ENCODE peak calls at places on chromosomes 11 and 22, in six cellular contexts. T, X, E, P, O and A are unnamed samples.
A peak's percentile ranks its signal among the peaks of the same experiment; 100 is the strongest.

GRCh38 chr11:29317669-29318068 is 699.2 kb downstream of the KCNA4 start:
- DNase-seq in T (no peak), X (no peak), E (no peak), P (no peak), O (no peak), A (no peak)

GRCh38 chr11:35751664-35752061 is 89.1 kb downstream of the TRIM44 start:
- DNase-seq in T (no peak), X (no peak), E (no peak), P (no peak), O (no peak), A (no peak)

GRCh38 chr11:30914143-30914762 is 328.1 kb upstream of the MPPED2 start:
- DNase-seq in T (no peak), X (peak; percentile 47), E (no peak), P (peak; percentile 6), O (peak; percentile 82), A (peak; percentile 62)

GRCh38 chr11:110356769-110357671 is 60.6 kb upstream of the RDX start:
- DNase-seq in T (no peak), X (no peak), E (no peak), P (no peak), O (no peak), A (peak; percentile 82)

GRCh38 chr11:119745776-119746535 is 17.0 kb upstream of the NECTIN1 start:
- DNase-seq in T (no peak), X (no peak), E (peak; percentile 69), P (no peak), O (no peak), A (no peak)

GRCh38 chr11:114057605-114058004 is 1.9 kb upstream of the ZBTB16 start:
- DNase-seq in T (no peak), X (no peak), E (no peak), P (no peak), O (no peak), A (no peak)

GRCh38 chr22:22047266-22047665 is 64.7 kb upstream of the TOP3B start:
- DNase-seq in T (no peak), X (no peak), E (no peak), P (no peak), O (no peak), A (no peak)

GRCh38 chr11:2460540-2461252 is 15.9 kb downstream of the KCNQ1 start:
- DNase-seq in T (no peak), X (no peak), E (no peak), P (no peak), O (no peak), A (no peak)

GRCh38 chr11:12103411-12104225 is 6.8 kb upstream of the MICAL2 start:
- DNase-seq in T (no peak), X (no peak), E (peak; percentile 16), P (no peak), O (no peak), A (no peak)

GRCh38 chr11:69442807-69443137 is 38.7 kb upstream of the LINC01488 start:
- DNase-seq in T (no peak), X (no peak), E (no peak), P (no peak), O (peak; percentile 66), A (peak; percentile 42)

GRCh38 chr11:797300-798092 is 585 bp downstream of the SLC25A22 start:
- DNase-seq in T (peak; percentile 80), X (no peak), E (no peak), P (peak; percentile 77), O (peak; percentile 81), A (peak; percentile 67)

GRCh38 chr22:30318773-30319419 is 7.8 kb downstream of the TBC1D10A start:
- DNase-seq in T (no peak), X (no peak), E (no peak), P (no peak), O (no peak), A (peak; percentile 47)